ENCODE peak calls at places on chromosomes 16 and 17, in eight cellular contexts. One of them, this sample, is unnamed.

GRCh38 chr17:43945074-43945824 is 3.0 kb upstream of the PPY start:
- DNase-seq in prostate gland: no peak
- DNase-seq in PC-9: no peak
- DNase-seq in right lobe of liver: no peak
- DNase-seq in A549: no peak
- DNase-seq in HFF-Myc: no peak
- DNase-seq in dorsolateral prefrontal cortex: no peak
- DNase-seq in lower lobe of right lung: no peak
- DNase-seq in this sample: no peak

GRCh38 chr16:28623172-28623711 is 13.4 kb upstream of the SULT1A1 start:
- DNase-seq in dorsolateral prefrontal cortex: peak; percentile 73
- DNase-seq in A549: no peak
- DNase-seq in PC-9: peak; percentile 80
- DNase-seq in HFF-Myc: no peak
- DNase-seq in prostate gland: no peak
- DNase-seq in lower lobe of right lung: peak; percentile 79
- DNase-seq in right lobe of liver: peak; percentile 58
- DNase-seq in this sample: no peak

GRCh38 chr16:72501739-72502653 is 330.0 kb upstream of the PMFBP1 start:
- DNase-seq in prostate gland: peak; percentile 34
- DNase-seq in lower lobe of right lung: no peak
- DNase-seq in A549: peak; percentile 48
- DNase-seq in PC-9: no peak
- DNase-seq in dorsolateral prefrontal cortex: peak; percentile 56
- DNase-seq in right lobe of liver: peak; percentile 28
- DNase-seq in HFF-Myc: peak; percentile 59
- DNase-seq in this sample: peak; percentile 50

GRCh38 chr17:38590988-38591758 is 14.6 kb downstream of the SRCIN1 start:
- DNase-seq in dorsolateral prefrontal cortex: no peak
- DNase-seq in PC-9: peak; percentile 84
- DNase-seq in lower lobe of right lung: peak; percentile 72
- DNase-seq in right lobe of liver: peak; percentile 67
- DNase-seq in HFF-Myc: no peak
- DNase-seq in A549: no peak
- DNase-seq in prostate gland: no peak
- DNase-seq in this sample: no peak

GRCh38 chr16:50265260-50265659 is 1.1 kb upstream of the ADCY7 start:
- DNase-seq in HFF-Myc: no peak
- DNase-seq in right lobe of liver: no peak
- DNase-seq in PC-9: no peak
- DNase-seq in prostate gland: no peak
- DNase-seq in lower lobe of right lung: no peak
- DNase-seq in dorsolateral prefrontal cortex: no peak
- DNase-seq in A549: no peak
- DNase-seq in this sample: no peak

GRCh38 chr16:81846105-81846504 is 67.0 kb downstream of the PLCG2 start:
- DNase-seq in lower lobe of right lung: no peak
- DNase-seq in PC-9: peak; percentile 67
- DNase-seq in HFF-Myc: no peak
- DNase-seq in dorsolateral prefrontal cortex: no peak
- DNase-seq in right lobe of liver: no peak
- DNase-seq in A549: no peak
- DNase-seq in prostate gland: no peak
- DNase-seq in this sample: no peak

GRCh38 chr16:68499011-68499410 is 40.1 kb upstream of the ZFP90 start:
- DNase-seq in PC-9: no peak
- DNase-seq in prostate gland: no peak
- DNase-seq in lower lobe of right lung: peak; percentile 39
- DNase-seq in HFF-Myc: no peak
- DNase-seq in A549: no peak
- DNase-seq in right lobe of liver: no peak
- DNase-seq in dorsolateral prefrontal cortex: no peak
- DNase-seq in this sample: no peak

GRCh38 chr16:60729052-60729451 is 1307.2 kb downstream of the CDH8 start:
- DNase-seq in right lobe of liver: no peak
- DNase-seq in lower lobe of right lung: no peak
- DNase-seq in dorsolateral prefrontal cortex: no peak
- DNase-seq in PC-9: no peak
- DNase-seq in A549: no peak
- DNase-seq in HFF-Myc: no peak
- DNase-seq in prostate gland: no peak
- DNase-seq in this sample: no peak

GRCh38 chr17:64202683-64203430 is 60.2 kb downstream of the TEX2 start:
- DNase-seq in HFF-Myc: no peak
- DNase-seq in A549: no peak
- DNase-seq in PC-9: peak; percentile 84
- DNase-seq in prostate gland: no peak
- DNase-seq in lower lobe of right lung: no peak
- DNase-seq in right lobe of liver: peak; percentile 47
- DNase-seq in dorsolateral prefrontal cortex: peak; percentile 73
- DNase-seq in this sample: no peak

GRCh38 chr16:11681526-11681925 is 13.3 kb downstream of the SNN start:
- DNase-seq in HFF-Myc: no peak
- DNase-seq in PC-9: no peak
- DNase-seq in dorsolateral prefrontal cortex: no peak
- DNase-seq in right lobe of liver: peak; percentile 67
- DNase-seq in lower lobe of right lung: no peak
- DNase-seq in A549: no peak
- DNase-seq in prostate gland: no peak
- DNase-seq in this sample: no peak

GRCh38 chr16:49623501-49624266 is 232.2 kb downstream of the ZNF423 start:
- DNase-seq in lower lobe of right lung: no peak
- DNase-seq in dorsolateral prefrontal cortex: no peak
- DNase-seq in HFF-Myc: no peak
- DNase-seq in A549: no peak
- DNase-seq in PC-9: no peak
- DNase-seq in right lobe of liver: no peak
- DNase-seq in prostate gland: no peak
- DNase-seq in this sample: peak; percentile 28

GRCh38 chr16:4852221-4852872 is 5.1 kb downstream of the UBN1 start:
- DNase-seq in prostate gland: no peak
- DNase-seq in right lobe of liver: no peak
- DNase-seq in dorsolateral prefrontal cortex: no peak
- DNase-seq in PC-9: peak; percentile 40
- DNase-seq in HFF-Myc: no peak
- DNase-seq in lower lobe of right lung: no peak
- DNase-seq in A549: peak; percentile 51
- DNase-seq in this sample: no peak

GRCh38 chr17:31538080-31538762 is 146.7 kb downstream of the RAB11FIP4 start:
- DNase-seq in HFF-Myc: no peak
- DNase-seq in right lobe of liver: no peak
- DNase-seq in lower lobe of right lung: no peak
- DNase-seq in prostate gland: no peak
- DNase-seq in A549: no peak
- DNase-seq in PC-9: no peak
- DNase-seq in dorsolateral prefrontal cortex: no peak
- DNase-seq in this sample: no peak

GRCh38 chr17:41773190-41773588 is 13.3 kb downstream of the JUP start:
- DNase-seq in PC-9: peak; percentile 92
- DNase-seq in right lobe of liver: peak; percentile 88
- DNase-seq in prostate gland: peak; percentile 89
- DNase-seq in lower lobe of right lung: no peak
- DNase-seq in dorsolateral prefrontal cortex: no peak
- DNase-seq in A549: peak; percentile 89
- DNase-seq in HFF-Myc: peak; percentile 71
- DNase-seq in this sample: no peak

GRCh38 chr17:62611767-62612166 is 15.7 kb upstream of the MRC2 start:
- DNase-seq in dorsolateral prefrontal cortex: no peak
- DNase-seq in PC-9: no peak
- DNase-seq in prostate gland: no peak
- DNase-seq in right lobe of liver: no peak
- DNase-seq in A549: no peak
- DNase-seq in HFF-Myc: no peak
- DNase-seq in lower lobe of right lung: no peak
- DNase-seq in this sample: no peak

GRCh38 chr17:44502598-44503079 is 567 bp downstream of the GPATCH8 start:
- DNase-seq in lower lobe of right lung: no peak
- DNase-seq in HFF-Myc: no peak
- DNase-seq in PC-9: no peak
- DNase-seq in dorsolateral prefrontal cortex: no peak
- DNase-seq in A549: peak; percentile 36
- DNase-seq in prostate gland: no peak
- DNase-seq in right lobe of liver: no peak
- DNase-seq in this sample: no peak

GRCh38 chr16:62516001-62516400 is 479.8 kb upstream of the CDH8 start:
- DNase-seq in dorsolateral prefrontal cortex: no peak
- DNase-seq in prostate gland: no peak
- DNase-seq in HFF-Myc: no peak
- DNase-seq in right lobe of liver: no peak
- DNase-seq in PC-9: no peak
- DNase-seq in lower lobe of right lung: no peak
- DNase-seq in A549: no peak
- DNase-seq in this sample: no peak

GRCh38 chr16:49348408-49349176 is 25.0 kb upstream of the C16orf78 start:
- DNase-seq in PC-9: no peak
- DNase-seq in lower lobe of right lung: no peak
- DNase-seq in prostate gland: no peak
- DNase-seq in dorsolateral prefrontal cortex: no peak
- DNase-seq in A549: no peak
- DNase-seq in HFF-Myc: no peak
- DNase-seq in right lobe of liver: no peak
- DNase-seq in this sample: no peak

DNA sequence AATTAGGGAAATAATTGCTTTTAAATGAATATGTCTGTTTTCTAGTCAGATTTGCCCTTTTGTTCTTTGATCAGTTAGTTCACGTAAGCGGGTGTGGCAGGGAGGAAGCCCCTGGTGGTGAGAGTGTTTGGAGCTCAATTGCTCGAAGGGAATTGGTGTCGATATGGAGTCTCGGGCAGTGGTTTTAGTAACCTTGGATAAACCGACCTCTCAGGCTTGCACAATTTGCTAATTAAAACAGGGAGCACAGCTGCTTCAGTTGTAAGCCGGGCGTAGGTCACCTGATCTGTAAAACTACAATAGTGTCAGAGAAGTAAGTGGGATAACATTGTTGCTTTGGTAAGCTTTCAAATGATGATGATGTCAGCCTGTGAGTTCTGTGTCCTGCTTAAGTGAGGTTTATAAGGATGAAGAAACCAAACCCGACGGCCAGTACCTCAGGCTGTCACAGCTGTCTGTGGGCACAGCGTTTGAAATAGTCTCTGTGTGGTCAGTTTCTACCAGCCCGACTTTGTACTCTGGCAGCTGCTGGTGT is 2.9 kb downstream of the ZNF750 start:
- DNase-seq in A549: no peak
- DNase-seq in dorsolateral prefrontal cortex: peak; percentile 16
- DNase-seq in HFF-Myc: no peak
- DNase-seq in prostate gland: no peak
- DNase-seq in lower lobe of right lung: peak; percentile 23
- DNase-seq in PC-9: no peak
- DNase-seq in right lobe of liver: peak; percentile 13
- DNase-seq in this sample: no peak
- TF ChIP-seq CTCF in A549: no peak
- TF ChIP-seq CTCF in dorsolateral prefrontal cortex: no peak
- TF ChIP-seq CTCF in HFF-Myc: no peak
- TF ChIP-seq CTCF in prostate gland: no peak
- TF ChIP-seq CTCF in lower lobe of right lung: no peak
- TF ChIP-seq CTCF in PC-9: no peak
- TF ChIP-seq CTCF in right lobe of liver: peak; percentile 31
- TF ChIP-seq CTCF in this sample: no peak

GRCh38 chr16:53435066-53435688 is 906 bp downstream of the RBL2 start:
- DNase-seq in right lobe of liver: peak; percentile 71
- DNase-seq in A549: peak; percentile 85
- DNase-seq in lower lobe of right lung: peak; percentile 74
- DNase-seq in prostate gland: peak; percentile 92
- DNase-seq in HFF-Myc: peak; percentile 57
- DNase-seq in dorsolateral prefrontal cortex: peak; percentile 72
- DNase-seq in PC-9: peak; percentile 92
- DNase-seq in this sample: peak; percentile 46

GRCh38 chr16:53434436-53435065 is at the start of gene RBL2:
- DNase-seq in right lobe of liver: peak; percentile 87
- DNase-seq in HFF-Myc: no peak
- DNase-seq in PC-9: peak; percentile 59
- DNase-seq in A549: peak; percentile 16
- DNase-seq in dorsolateral prefrontal cortex: peak; percentile 89
- DNase-seq in lower lobe of right lung: peak; percentile 92
- DNase-seq in prostate gland: peak; percentile 80
- DNase-seq in this sample: peak; percentile 72

GRCh38 chr16:53433930-53434435 is 288 bp upstream of the RBL2 start:
- DNase-seq in prostate gland: no peak
- DNase-seq in lower lobe of right lung: no peak
- DNase-seq in right lobe of liver: no peak
- DNase-seq in HFF-Myc: no peak
- DNase-seq in A549: peak; percentile 71
- DNase-seq in PC-9: no peak
- DNase-seq in dorsolateral prefrontal cortex: no peak
- DNase-seq in this sample: no peak

GRCh38 chr16:53430363-53430762 is 3.9 kb upstream of the RBL2 start:
- DNase-seq in prostate gland: no peak
- DNase-seq in PC-9: no peak
- DNase-seq in dorsolateral prefrontal cortex: no peak
- DNase-seq in right lobe of liver: no peak
- DNase-seq in HFF-Myc: no peak
- DNase-seq in A549: no peak
- DNase-seq in lower lobe of right lung: no peak
- DNase-seq in this sample: no peak

GRCh38 chr16:53433509-53433908 is 762 bp upstream of the RBL2 start:
- DNase-seq in PC-9: peak; percentile 75
- DNase-seq in dorsolateral prefrontal cortex: no peak
- DNase-seq in lower lobe of right lung: no peak
- DNase-seq in HFF-Myc: no peak
- DNase-seq in prostate gland: peak; percentile 46
- DNase-seq in right lobe of liver: no peak
- DNase-seq in A549: no peak
- DNase-seq in this sample: peak; percentile 47
- TF ChIP-seq CTCF in PC-9: no peak
- TF ChIP-seq CTCF in dorsolateral prefrontal cortex: no peak
- TF ChIP-seq CTCF in lower lobe of right lung: no peak
- TF ChIP-seq CTCF in HFF-Myc: no peak
- TF ChIP-seq CTCF in prostate gland: no peak
- TF ChIP-seq CTCF in right lobe of liver: no peak
- TF ChIP-seq CTCF in A549: no peak
- TF ChIP-seq CTCF in this sample: no peak

GRCh38 chr17:74104921-74105320 is 98.6 kb upstream of the RPL38 start:
- DNase-seq in HFF-Myc: no peak
- DNase-seq in prostate gland: no peak
- DNase-seq in dorsolateral prefrontal cortex: no peak
- DNase-seq in right lobe of liver: no peak
- DNase-seq in PC-9: no peak
- DNase-seq in lower lobe of right lung: no peak
- DNase-seq in A549: no peak
- DNase-seq in this sample: no peak
- TF ChIP-seq CTCF in HFF-Myc: no peak
- TF ChIP-seq CTCF in prostate gland: no peak
- TF ChIP-seq CTCF in dorsolateral prefrontal cortex: no peak
- TF ChIP-seq CTCF in right lobe of liver: no peak
- TF ChIP-seq CTCF in PC-9: no peak
- TF ChIP-seq CTCF in lower lobe of right lung: no peak
- TF ChIP-seq CTCF in A549: no peak
- TF ChIP-seq CTCF in this sample: no peak

DNA sequence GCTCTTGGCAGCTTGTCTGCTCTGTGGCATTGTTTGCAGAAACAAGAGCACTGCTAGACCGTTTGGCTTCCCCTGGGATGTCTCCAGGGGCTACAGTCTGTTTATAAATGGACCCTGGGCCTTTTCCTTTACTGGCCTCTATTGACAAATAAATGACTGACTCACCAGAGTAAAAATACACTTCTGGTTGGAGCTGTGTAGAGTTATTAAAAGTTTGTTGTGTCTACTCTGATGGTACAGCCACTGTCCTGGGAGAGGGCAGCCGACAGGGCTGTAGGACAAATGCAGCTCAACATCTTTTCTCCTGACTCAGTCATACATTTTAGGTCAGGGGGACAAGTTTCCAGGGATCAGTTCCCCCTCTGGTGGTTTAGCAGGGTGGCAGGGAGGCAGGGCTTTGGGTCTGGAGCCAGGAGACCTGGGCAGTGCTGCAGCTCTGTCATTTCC is 30.0 kb downstream of the FOXL1 start:
- DNase-seq in right lobe of liver: no peak
- DNase-seq in HFF-Myc: no peak
- DNase-seq in A549: no peak
- DNase-seq in PC-9: no peak
- DNase-seq in prostate gland: no peak
- DNase-seq in lower lobe of right lung: no peak
- DNase-seq in dorsolateral prefrontal cortex: no peak
- DNase-seq in this sample: no peak
- TF ChIP-seq CTCF in right lobe of liver: no peak
- TF ChIP-seq CTCF in HFF-Myc: no peak
- TF ChIP-seq CTCF in A549: no peak
- TF ChIP-seq CTCF in PC-9: no peak
- TF ChIP-seq CTCF in prostate gland: no peak
- TF ChIP-seq CTCF in lower lobe of right lung: no peak
- TF ChIP-seq CTCF in dorsolateral prefrontal cortex: no peak
- TF ChIP-seq CTCF in this sample: no peak